ENCODE peak calls at places on chromosomes 12 and 14, in ten cellular contexts. I is left ventricle myocardium inferior; C is C1 segment of cervical spinal cord; G is posterior cingulate gyrus; E is HS-27A; W is effector CD4-positive, alpha-beta T cell; B is hypothalamus; P is heart right ventricle; O is MCF 10A; X is prostate gland. Q is an unnamed sample.

GRCh38 chr12:129127771-129128170 is 274.5 kb downstream of the GLT1D1 start:
- DNase-seq in O (no peak), X (no peak), B (no peak), I (no peak), P (no peak), W (no peak), C (no peak), G (no peak), E (no peak), Q (no peak)

GRCh38 chr12:110373025-110373876 is 30.3 kb downstream of the ANAPC7 start:
- DNase-seq in I (peak; percentile 52), W (no peak), E (no peak), O (no peak), B (no peak), G (no peak), X (peak; percentile 35), P (no peak), C (no peak), Q (no peak)

GRCh38 chr12:92556141-92556540 is 146.6 kb upstream of the PLEKHG7 start:
- DNase-seq in P (no peak), W (no peak), I (no peak), B (no peak), X (no peak), O (no peak), C (no peak), G (no peak), E (no peak), Q (no peak)

GRCh38 chr12:130236421-130236820 is 74.2 kb downstream of the FZD10 start:
- DNase-seq in O (no peak), X (no peak), E (no peak), W (no peak), P (no peak), G (no peak), C (no peak), B (no peak), I (no peak), Q (no peak)

GRCh38 chr12:59600174-59600573 is 4.3 kb downstream of the SLC16A7 start:
- DNase-seq in O (peak; percentile 57), P (no peak), I (no peak), C (no peak), W (no peak), B (no peak), X (no peak), G (no peak), E (no peak), Q (no peak)

GRCh38 chr14:100267990-100268389 is 29.0 kb downstream of the YY1 start:
- DNase-seq in O (no peak), B (no peak), C (no peak), W (no peak), I (no peak), E (no peak), P (no peak), X (no peak), G (no peak), Q (no peak)

GRCh38 chr12:77995436-77996167 is 164.9 kb downstream of the NAV3 start:
- DNase-seq in X (no peak), C (no peak), G (no peak), B (no peak), P (no peak), O (peak; percentile 59), I (no peak), W (no peak), E (peak; percentile 66), Q (no peak)

GRCh38 chr12:67920432-67920831 is 68.8 kb upstream of the IFNG-AS1 start:
- DNase-seq in O (no peak), P (no peak), W (no peak), E (no peak), B (no peak), I (no peak), G (no peak), C (no peak), X (no peak), Q (no peak)

GRCh38 chr14:104240426-104241157 is 102.2 kb downstream of the KIF26A start:
- DNase-seq in I (no peak), B (no peak), C (no peak), G (no peak), X (no peak), P (no peak), O (no peak), W (no peak), E (no peak), Q (no peak)

GRCh38 chr12:1917172-1918070 is 1.0 kb downstream of the CACNA2D4 start:
- DNase-seq in G (peak; percentile 7), B (no peak), X (no peak), P (no peak), C (no peak), E (no peak), I (no peak), W (no peak), O (no peak), Q (no peak)

GRCh38 chr12:15152456-15152855 is 68.8 kb downstream of the RERG start:
- DNase-seq in X (no peak), W (no peak), B (no peak), E (no peak), I (no peak), G (no peak), O (peak; percentile 26), P (no peak), C (no peak), Q (no peak)

GRCh38 chr12:127008758-127009403 is 1258.1 kb upstream of the TMEM132C start:
- DNase-seq in P (no peak), W (no peak), I (no peak), B (no peak), C (no peak), X (no peak), G (no peak), O (peak; percentile 14), E (no peak), Q (no peak)

GRCh38 chr12:91126516-91126915 is 15.2 kb upstream of the LUM start:
- DNase-seq in C (no peak), X (no peak), I (no peak), O (no peak), G (no peak), W (no peak), E (no peak), P (no peak), B (no peak), Q (no peak)

GRCh38 chr12:269216-269615 is 6.6 kb upstream of the SLC6A13 start:
- DNase-seq in C (no peak), B (no peak), O (peak; percentile 9), E (no peak), I (no peak), W (no peak), X (peak; percentile 13), P (no peak), G (no peak), Q (no peak)